ENCODE peak calls at places on chromosomes 2 and 18, in six cellular contexts. B, Z, M, W, Y and F are unnamed samples.
A peak's percentile ranks its signal among the peaks of the same experiment; 100 is the strongest.

GRCh38 chr2:112751451-112752197 is 12.8 kb downstream of the CKAP2L start:
- DNase-seq in B (no peak), Z (no peak), M (no peak), W (no peak), Y (no peak), F (no peak)

GRCh38 chr2:128369126-128369555 is 50.5 kb upstream of the HS6ST1 start:
- DNase-seq in B (no peak), Z (no peak), M (no peak), W (peak; percentile 68), Y (no peak), F (no peak)

GRCh38 chr2:17822452-17823117 is 6.3 kb downstream of the MSGN1 start:
- DNase-seq in B (no peak), Z (peak; percentile 64), M (no peak), W (no peak), Y (no peak), F (no peak)

GRCh38 chr2:239399404-239399999 is 1.3 kb downstream of the HDAC4 start:
- DNase-seq in B (peak; percentile 71), Z (peak; percentile 32), M (no peak), W (peak; percentile 40), Y (peak; percentile 6), F (peak; percentile 45)

GRCh38 chr2:225025917-225026571 is 16.2 kb downstream of the DOCK10 start:
- DNase-seq in B (no peak), Z (no peak), M (no peak), W (no peak), Y (peak; percentile 72), F (peak; percentile 38)

GRCh38 chr18:6979954-6980353 is 137.6 kb downstream of the LAMA1 start:
- DNase-seq in B (no peak), Z (no peak), M (no peak), W (no peak), Y (no peak), F (no peak)

GRCh38 chr18:54672846-54673475 is 81.9 kb downstream of the DYNAP start:
- DNase-seq in B (peak; percentile 67), Z (peak; percentile 25), M (no peak), W (peak; percentile 26), Y (no peak), F (peak; percentile 91)

GRCh38 chr2:109213646-109214417 is 84.8 kb downstream of the SH3RF3 start:
- DNase-seq in B (no peak), Z (no peak), M (peak; percentile 69), W (no peak), Y (peak; percentile 65), F (peak; percentile 96)

GRCh38 chr2:197212344-197213262 is 98.0 kb downstream of the ANKRD44 start:
- DNase-seq in B (no peak), Z (no peak), M (no peak), W (no peak), Y (no peak), F (no peak)

GRCh38 chr2:231470246-231470900 is 6.1 kb upstream of the NCL start:
- DNase-seq in B (no peak), Z (no peak), M (no peak), W (no peak), Y (no peak), F (no peak)

GRCh38 chr2:132662742-132663141 is 7.3 kb downstream of the LYPD1 start:
- DNase-seq in B (no peak), Z (no peak), M (no peak), W (peak; percentile 16), Y (no peak), F (no peak)

GRCh38 chr18:24426398-24427294 is at the start of gene IMPACT:
- DNase-seq in B (peak; percentile 84), Z (peak; percentile 85), M (peak; percentile 87), W (peak; percentile 91), Y (peak; percentile 66), F (peak; percentile 77)

GRCh38 chr2:45483997-45484396 is 127.1 kb downstream of the SRBD1 start:
- DNase-seq in B (no peak), Z (no peak), M (no peak), W (no peak), Y (peak; percentile 11), F (no peak)

GRCh38 chr2:218398437-218399390 is 954 bp upstream of the CTDSP1 start:
- DNase-seq in B (peak; percentile 87), Z (no peak), M (peak; percentile 91), W (peak; percentile 64), Y (no peak), F (peak; percentile 48)